ENCODE peak calls at places on chromosome 14, in six cellular contexts. A is HL-60, K is Peyer's patch, R is ELR, J is NCI-H526 treated with DMSO at 0.1 percent for 48 hours, M is nephron progenitor cell. F is an unnamed sample.

GRCh38 chr14:63164108-63164683 is 40.0 kb upstream of the RHOJ start:
- DNase-seq in J (no peak), A (no peak), K (no peak), M (no peak), R (no peak), F (no peak)

GRCh38 chr14:76954371-76954770 is 74.1 kb downstream of the IRF2BPL start:
- DNase-seq in M (no peak), K (no peak), R (no peak), J (no peak), A (no peak), F (no peak)

GRCh38 chr14:94571950-94572349 is 9.3 kb upstream of the SERPINA5 start:
- DNase-seq in J (no peak), K (peak), M (no peak), A (no peak), R (peak), F (peak)

GRCh38 chr14:59771577-59771976 is 99.0 kb downstream of the RTN1 start:
- DNase-seq in M (no peak), J (no peak), K (no peak), R (peak), A (no peak), F (peak)

GRCh38 chr14:96711559-96712267 is 85.5 kb upstream of the VRK1 start:
- DNase-seq in M (no peak), R (no peak), K (no peak), A (no peak), J (no peak), F (no peak)

GRCh38 chr14:92677087-92677668 is 71.2 kb downstream of the LGMN start:
- DNase-seq in R (peak), M (no peak), A (no peak), K (peak), J (no peak), F (no peak)

GRCh38 chr14:64970776-64971451 is 1.2 kb downstream of the RAB15 start:
- DNase-seq in M (no peak), A (no peak), R (peak), K (no peak), J (no peak), F (peak)

GRCh38 chr14:106883218-106883692 is 1356.9 kb downstream of the TMEM121 start:
- DNase-seq in A (no peak), J (no peak), M (peak), R (peak), K (peak), F (peak)

GRCh38 chr14:91835197-91835919 is 32.0 kb downstream of the TC2N start:
- DNase-seq in M (no peak), R (no peak), K (peak), J (no peak), A (no peak), F (no peak)

GRCh38 chr14:35355981-35356839 is 48.3 kb downstream of the NFKBIA start:
- DNase-seq in K (peak), R (no peak), A (no peak), M (no peak), J (no peak), F (peak)